ENCODE peak calls at places on chromosome X, in four cellular contexts. H is endothelial cell of umbilical vein, G is GM23248, X is PC-3. R is an unnamed sample. For H3K9me3, the result is how much of the 10 kb centered on the place peaks cover.

GRCh38 chrX:10759400-10759799 is 139.0 kb upstream of the MID1 start:
- DNase-seq in G (no peak), X (no peak), H (no peak), R (no peak)

GRCh38 chrX:140050906-140051305 is 85.6 kb upstream of the CXorf66 start:
- DNase-seq in G (peak), H (no peak), X (peak), R (no peak)

GRCh38 chrX:11619426-11619825 is 46.3 kb downstream of the ARHGAP6 start:
- DNase-seq in H (no peak), X (peak), G (peak), R (peak)

GRCh38 chrX:119118780-119119395 is 8.7 kb downstream of the KIAA1210 start:
- DNase-seq in X (peak), G (peak), H (peak), R (peak)

GRCh38 chrX:48958635-48959094 is 1.3 kb upstream of the OTUD5 start:
- DNase-seq in G (peak), H (peak), X (peak), R (peak)

GRCh38 chrX:34586507-34586906 is 70.6 kb downstream of the TMEM47 start:
- DNase-seq in X (no peak), G (no peak), H (peak), R (no peak)

GRCh38 chrX:127459784-127460183 is 592.4 kb downstream of the ACTRT1 start:
- DNase-seq in H (no peak), G (no peak), X (peak), R (no peak)

GRCh38 chrX:140507982-140508305 is 3.1 kb upstream of the SOX3 start:
- DNase-seq in X (peak), G (peak), H (no peak), R (no peak)

GRCh38 chrX:149453030-149453429 is 52.1 kb downstream of the IDS start:
- DNase-seq in H (peak), X (peak), G (peak), R (peak)

GRCh38 chrX:35115205-35115604 is 172.6 kb downstream of the FAM47B start:
- DNase-seq in H (peak), X (no peak), G (peak), R (no peak)

GRCh38 chrX:53458082-53458481 is 23.9 kb upstream of the HSD17B10 start:
- DNase-seq in G (peak), X (peak), H (no peak), R (no peak)

GRCh38 chrX:38166478-38167083 is 54.1 kb downstream of the SRPX start:
- DNase-seq in H (peak), G (peak), X (peak), R (no peak)

GRCh38 chrX:154411322-154411980 is at the start of gene TAFAZZIN:
- DNase-seq in G (peak), H (peak), X (peak), R (peak)

GRCh38 chrX:49756692-49757091 is 60.9 kb upstream of the PAGE1 start:
- DNase-seq in X (no peak), G (no peak), H (no peak), R (no peak)

GRCh38 chrX:148940411-148940996 is 440.1 kb downstream of the AFF2 start:
- DNase-seq in H (no peak), G (no peak), X (no peak), R (no peak)

GRCh38 chrX:20001615-20002014 is 10.8 kb upstream of the BCLAF3 start:
- DNase-seq in G (no peak), X (no peak), H (no peak), R (no peak)

GRCh38 chrX:53230116-53230515 is 5.1 kb upstream of the KDM5C start:
- DNase-seq in G (no peak), H (no peak), X (no peak), R (no peak)

GRCh38 chrX:134460861-134461218 is 875 bp downstream of the HPRT1 start:
- DNase-seq in H (peak), G (peak), X (peak), R (peak)

GRCh38 chrX:49155243-49155899 is 7.2 kb upstream of the MAGIX start:
- DNase-seq in G (peak), H (peak), X (peak), R (peak)

GRCh38 chrX:65451663-65452062 is 82.9 kb downstream of the LAS1L start:
- DNase-seq in G (peak), X (peak), H (peak), R (peak)

GRCh38 chrX:14073561-14073960 is 43.9 kb upstream of the GEMIN8 start:
- DNase-seq in G (peak), H (no peak), X (no peak), R (no peak)

GRCh38 chrX:109954333-109954732 is 48.6 kb upstream of the TMEM164 start:
- DNase-seq in G (peak), X (peak), H (peak), R (peak)

GRCh38 chrX:40266490-40267333 is 169.0 kb upstream of the BCOR start:
- DNase-seq in X (peak), G (peak), H (peak), R (peak)

GRCh38 chrX:130082244-130083106 is 27.8 kb downstream of the ELF4 start:
- DNase-seq in X (no peak), H (no peak), G (peak), R (no peak)

GRCh38 chrX:68938244-68939004 is 109.6 kb downstream of the EFNB1 start:
- DNase-seq in H (peak), G (peak), X (no peak), R (no peak)

GRCh38 chrX:103101280-103102042 is 8.5 kb upstream of the NXF3 start:
- DNase-seq in X (no peak), H (peak), G (no peak), R (no peak)

GRCh38 chrX:30875957-30876356 is 13.1 kb downstream of the TAB3 start:
- DNase-seq in X (peak), H (peak), G (peak), R (peak)

GRCh38 chrX:154478728-154479622 is at the start of gene LAGE3:
- DNase-seq in X (peak), H (peak), G (peak), R (peak)

GRCh38 chrX:64204252-64204651 is 1.3 kb downstream of the AMER1 start:
- DNase-seq in X (no peak), G (peak), H (no peak), R (no peak)

GRCh38 chrX:115606861-115607260 is 45.9 kb downstream of the PLS3 start:
- DNase-seq in X (no peak), G (no peak), H (no peak), R (no peak)

GRCh38 chrX:151516538-151517187 is 46.8 kb upstream of the PASD1 start:
- DNase-seq in X (no peak), H (no peak), G (no peak), R (no peak)

GRCh38 chrX:44459501-44459900 is 83.2 kb downstream of the FUNDC1 start:
- DNase-seq in G (peak), H (no peak), X (peak), R (peak)

GRCh38 chrX:53287493-53288138 is 6.2 kb upstream of the IQSEC2 start:
- DNase-seq in G (peak), H (peak), X (peak), R (peak)

GRCh38 chrX:19799319-19800182 is 87.8 kb downstream of the SH3KBP1 start:
- DNase-seq in X (no peak), H (peak), G (peak), R (no peak)

GRCh38 chrX:154351183-154352011 is 23.0 kb downstream of the FLNA start:
- DNase-seq in G (no peak), H (no peak), X (no peak), R (no peak)

GRCh38 chrX:63363788-63364187 is 12.7 kb upstream of the SPIN4 start:
- DNase-seq in H (no peak), G (no peak), X (peak), R (no peak)

GRCh38 chrX:1582686-1583437 is 8.5 kb upstream of the AKAP17A start:
- DNase-seq in X (peak), H (no peak), G (peak), R (peak)

GRCh38 chrX:23953908-23954269 is 46.1 kb downstream of the CXorf58 start:
- DNase-seq in X (no peak), G (no peak), H (no peak), R (no peak)

GRCh38 chrX:23952401-23952800 is 44.6 kb downstream of the CXorf58 start:
- DNase-seq in G (no peak), X (no peak), H (no peak), R (no peak)

GRCh38 chrX:23954396-23954795 is 46.6 kb downstream of the CXorf58 start:
- DNase-seq in X (no peak), G (no peak), H (no peak), R (no peak)

DNA sequence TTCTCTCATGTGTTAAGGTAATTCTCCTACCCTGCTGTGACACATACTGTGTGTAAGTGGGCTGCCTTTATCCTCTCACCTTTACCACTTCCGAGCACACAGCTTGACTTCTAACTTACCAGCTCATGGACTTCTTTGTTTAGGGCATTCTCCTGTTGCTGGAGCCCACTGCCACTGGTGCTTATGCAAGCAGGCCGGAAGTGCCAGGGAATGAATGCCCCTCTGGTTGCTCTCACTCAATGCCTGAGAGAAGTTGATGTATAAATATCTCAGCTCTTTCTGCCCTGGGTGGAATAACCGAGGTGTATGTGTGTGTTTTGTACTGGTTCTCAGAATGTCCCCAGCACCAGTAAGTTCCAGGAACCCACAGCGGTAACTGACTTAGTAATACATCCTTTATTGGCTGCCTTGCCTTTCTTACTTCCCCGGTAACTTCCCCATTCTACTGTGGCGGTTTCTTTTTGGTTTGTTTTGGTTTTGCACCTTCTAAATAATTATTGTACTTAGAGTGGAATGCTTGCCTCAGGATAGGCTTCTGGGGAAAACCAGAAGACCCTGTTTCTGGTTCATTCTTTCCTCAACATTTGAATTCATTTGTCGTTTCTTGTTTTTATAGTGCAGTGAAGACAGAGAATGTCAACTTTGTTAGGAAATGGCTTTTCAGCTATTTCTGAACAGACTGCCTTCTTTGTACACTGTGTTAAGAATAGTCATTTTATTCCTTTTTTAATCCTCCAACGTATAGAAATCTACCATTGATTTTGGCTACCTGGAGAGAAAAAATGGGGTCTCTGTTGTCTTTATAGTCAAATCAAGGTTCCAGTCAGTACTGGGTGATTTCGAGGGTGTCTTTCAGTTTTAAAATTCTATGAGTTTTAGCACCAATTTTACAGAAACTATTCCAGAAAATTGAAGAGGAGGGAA is 45.4 kb downstream of the CXorf58 start:
- DNase-seq in H (peak), X (no peak), G (no peak), R (no peak)
- H3K27ac ChIP-seq in H (peak), X (no peak), G (no peak), R (no peak)

GRCh38 chrX:22481436-22481835 is 208.7 kb downstream of the CBLL2 start:
- DNase-seq in H (no peak), X (no peak), G (no peak), R (no peak)
- H3K9me3 ChIP-seq in H (under half), X (under half), G (under half), R (under half)

GRCh38 chrX:120372667-120373370 is 10.9 kb downstream of the ATP1B4 start:
- DNase-seq in H (no peak), X (no peak), G (no peak), R (no peak)
- H3K9ac ChIP-seq in H (no peak), X (no peak), G (no peak), R (no peak)

GRCh38 chrX:16855363-16856075 is 14.6 kb downstream of the RBBP7 start:
- DNase-seq in H (no peak), X (no peak), G (peak), R (no peak)

GRCh38 chrX:16851827-16852226 is 18.3 kb downstream of the RBBP7 start:
- DNase-seq in G (no peak), H (no peak), X (no peak), R (no peak)

GRCh38 chrX:16853537-16853936 is 16.6 kb downstream of the RBBP7 start:
- DNase-seq in X (no peak), G (no peak), H (no peak), R (no peak)

GRCh38 chrX:16851421-16851820 is 18.7 kb downstream of the RBBP7 start:
- DNase-seq in X (no peak), H (no peak), G (peak), R (no peak)

DNA sequence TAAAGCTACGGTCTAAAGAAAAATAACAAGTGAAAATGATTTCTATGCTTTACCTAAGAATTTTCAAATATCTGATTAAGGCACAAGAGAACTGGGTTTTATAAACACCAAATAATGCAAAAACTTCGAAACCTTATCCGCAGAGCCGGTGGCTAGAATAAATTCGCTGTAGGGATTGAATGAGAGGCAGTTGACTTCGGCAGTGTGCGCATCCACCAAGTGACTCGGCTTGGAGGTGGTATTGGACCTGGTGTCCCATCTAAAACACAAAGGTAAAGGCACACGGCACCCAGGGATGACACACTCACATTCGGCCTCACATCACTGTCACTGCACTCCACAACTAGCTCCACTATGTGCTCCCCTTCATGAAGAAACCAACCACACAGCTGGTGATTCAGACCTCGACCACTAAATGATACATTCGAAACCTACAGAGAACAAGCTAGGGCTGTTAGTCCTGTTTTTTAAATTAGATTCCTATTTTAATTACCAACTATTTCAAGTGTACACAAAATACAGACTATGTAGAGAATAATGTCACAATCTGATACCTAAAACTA is 17.5 kb downstream of the RBBP7 start:
- DNase-seq in X (no peak), H (no peak), G (peak), R (peak)
- H3K27ac ChIP-seq in X (no peak), H (no peak), G (no peak), R (no peak)

GRCh38 chrX:70088281-70088680 is 26.0 kb downstream of the OTUD6A start:
- DNase-seq in X (no peak), G (peak), H (no peak), R (no peak)

GRCh38 chrX:70088791-70089190 is 26.5 kb downstream of the OTUD6A start:
- DNase-seq in X (no peak), G (no peak), H (no peak), R (no peak)

GRCh38 chrX:70089575-70090297 is 27.5 kb downstream of the OTUD6A start:
- DNase-seq in X (peak), H (peak), G (peak), R (peak)

GRCh38 chrX:70096052-70096451 is 33.8 kb downstream of the OTUD6A start:
- DNase-seq in H (peak), G (peak), X (peak), R (peak)

GRCh38 chrX:70092247-70092646 is 30.0 kb downstream of the OTUD6A start:
- DNase-seq in X (no peak), G (no peak), H (no peak), R (no peak)
- H3K9me3 ChIP-seq in X (under half), G (under half), H (under half), R (under half)

DNA sequence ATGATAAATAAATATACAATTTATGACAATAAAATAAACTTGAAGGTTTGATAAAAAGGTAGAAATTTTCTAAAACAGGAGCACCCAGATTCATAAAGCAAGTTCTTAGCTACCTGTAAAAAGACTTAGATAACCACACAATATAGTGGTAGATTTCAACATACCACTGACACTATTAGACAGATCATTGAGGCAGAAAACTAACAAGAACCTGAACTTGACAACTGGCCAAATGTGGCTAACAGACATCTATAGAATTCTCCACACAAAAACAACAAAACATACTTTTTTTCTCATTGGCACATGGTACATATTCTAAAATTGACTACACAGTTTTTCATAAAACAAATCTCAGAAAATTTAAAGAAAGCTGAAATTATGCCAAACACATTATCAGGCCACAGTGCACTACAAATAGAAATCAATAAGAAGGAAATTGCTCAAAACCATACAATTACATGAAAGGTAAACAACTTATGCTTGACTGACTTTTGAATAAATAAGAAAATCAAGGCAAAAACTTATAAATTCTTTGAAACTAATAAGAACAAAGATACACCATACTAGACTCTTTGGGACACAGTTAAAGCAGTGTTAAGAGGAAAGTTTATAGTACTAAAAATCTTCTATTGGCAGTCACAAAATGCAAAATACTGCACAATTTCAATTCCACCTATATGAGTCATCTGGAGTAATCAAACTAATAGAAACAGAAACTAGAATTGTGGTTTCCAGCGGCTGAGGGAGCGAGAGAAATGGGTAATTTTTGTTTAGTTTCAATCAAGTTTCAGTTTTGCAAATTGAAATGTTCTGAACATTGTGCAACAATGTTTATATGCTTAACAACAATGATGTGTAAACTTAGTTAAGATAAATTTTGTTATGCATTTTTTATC is 925.6 kb downstream of the SH3BGRL start:
- DNase-seq in G (no peak), X (peak), H (no peak), R (no peak)
- H3K9ac ChIP-seq in G (no peak), X (no peak), H (no peak), R (no peak)

DNA sequence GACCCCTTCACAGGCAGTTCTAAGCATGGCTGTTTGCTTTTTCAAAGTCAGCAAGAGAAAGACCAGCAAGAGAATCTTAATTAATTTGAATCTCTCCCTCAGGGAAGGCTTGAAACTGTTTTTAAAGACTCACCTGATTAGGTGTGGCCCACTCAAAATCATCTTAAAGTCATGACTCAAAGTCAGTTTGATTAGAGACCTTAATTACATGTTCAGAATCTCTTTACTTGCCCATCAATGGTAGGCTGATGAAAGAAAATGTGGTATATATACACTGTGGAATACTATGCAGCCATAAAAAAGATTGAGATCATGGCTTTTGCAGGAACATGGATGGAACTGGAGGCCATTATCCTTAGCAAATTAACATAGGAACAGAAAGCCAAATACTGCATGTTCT is 247.5 kb upstream of the PRKX start:
- DNase-seq in H (no peak), X (no peak), G (no peak), R (no peak)
- H3K27ac ChIP-seq in H (no peak), X (no peak), G (no peak), R (no peak)